ENCODE peak calls at places on chromosomes 6 and 20, in four cellular contexts. One of them, this sample, is unnamed.

GRCh38 chr20:24653306-24653705 is 183.9 kb downstream of the SYNDIG1 start:
- DNase-seq in heart left ventricle: no peak
- DNase-seq in tibial nerve: no peak
- DNase-seq in stomach: no peak
- DNase-seq in this sample: no peak

GRCh38 chr20:10074513-10074912 is 39.7 kb downstream of the ANKEF1 start:
- DNase-seq in heart left ventricle: peak
- DNase-seq in tibial nerve: peak
- DNase-seq in stomach: no peak
- DNase-seq in this sample: peak

GRCh38 chr20:57507477-57507876 is 17.5 kb downstream of the CTCFL start:
- DNase-seq in heart left ventricle: no peak
- DNase-seq in tibial nerve: no peak
- DNase-seq in stomach: no peak
- DNase-seq in this sample: peak

GRCh38 chr20:4006640-4007039 is 8.7 kb downstream of the RNF24 start:
- DNase-seq in heart left ventricle: peak
- DNase-seq in tibial nerve: no peak
- DNase-seq in stomach: peak
- DNase-seq in this sample: peak

GRCh38 chr20:44017905-44018683 is 103.4 kb downstream of the TOX2 start:
- DNase-seq in heart left ventricle: peak
- DNase-seq in tibial nerve: no peak
- DNase-seq in stomach: peak
- DNase-seq in this sample: peak

GRCh38 chr6:121838842-121839241 is 403.4 kb downstream of the GJA1 start:
- DNase-seq in heart left ventricle: peak
- DNase-seq in tibial nerve: no peak
- DNase-seq in stomach: no peak
- DNase-seq in this sample: no peak

GRCh38 chr6:149898966-149899365 is 1.1 kb upstream of the RAET1E start:
- DNase-seq in heart left ventricle: no peak
- DNase-seq in tibial nerve: no peak
- DNase-seq in stomach: no peak
- DNase-seq in this sample: no peak

GRCh38 chr20:44126445-44126844 is 60.5 kb downstream of the JPH2 start:
- DNase-seq in heart left ventricle: no peak
- DNase-seq in tibial nerve: no peak
- DNase-seq in stomach: no peak
- DNase-seq in this sample: no peak

GRCh38 chr20:3560578-3560977 is 89.8 kb downstream of the ATRN start:
- DNase-seq in heart left ventricle: no peak
- DNase-seq in tibial nerve: no peak
- DNase-seq in stomach: no peak
- DNase-seq in this sample: no peak

GRCh38 chr6:19137419-19138035 is 699.6 kb upstream of the ID4 start:
- DNase-seq in heart left ventricle: no peak
- DNase-seq in tibial nerve: no peak
- DNase-seq in stomach: no peak
- DNase-seq in this sample: no peak
- TF ChIP-seq POLR2A in heart left ventricle: no peak
- TF ChIP-seq POLR2A in tibial nerve: no peak
- TF ChIP-seq POLR2A in stomach: no peak
- TF ChIP-seq POLR2A in this sample: no peak

GRCh38 chr6:19772891-19773290 is 64.3 kb upstream of the ID4 start:
- DNase-seq in heart left ventricle: no peak
- DNase-seq in tibial nerve: no peak
- DNase-seq in stomach: no peak
- DNase-seq in this sample: no peak
- TF ChIP-seq CTCF in heart left ventricle: no peak
- TF ChIP-seq CTCF in tibial nerve: no peak
- TF ChIP-seq CTCF in stomach: no peak
- TF ChIP-seq CTCF in this sample: no peak

GRCh38 chr6:130604869-130605401 is 222.3 kb upstream of the SMLR1 start:
- DNase-seq in heart left ventricle: no peak
- DNase-seq in tibial nerve: no peak
- DNase-seq in stomach: no peak
- DNase-seq in this sample: no peak
- H3K27ac ChIP-seq in heart left ventricle: no peak
- H3K27ac ChIP-seq in tibial nerve: no peak
- H3K27ac ChIP-seq in stomach: no peak
- H3K27ac ChIP-seq in this sample: peak

DNA sequence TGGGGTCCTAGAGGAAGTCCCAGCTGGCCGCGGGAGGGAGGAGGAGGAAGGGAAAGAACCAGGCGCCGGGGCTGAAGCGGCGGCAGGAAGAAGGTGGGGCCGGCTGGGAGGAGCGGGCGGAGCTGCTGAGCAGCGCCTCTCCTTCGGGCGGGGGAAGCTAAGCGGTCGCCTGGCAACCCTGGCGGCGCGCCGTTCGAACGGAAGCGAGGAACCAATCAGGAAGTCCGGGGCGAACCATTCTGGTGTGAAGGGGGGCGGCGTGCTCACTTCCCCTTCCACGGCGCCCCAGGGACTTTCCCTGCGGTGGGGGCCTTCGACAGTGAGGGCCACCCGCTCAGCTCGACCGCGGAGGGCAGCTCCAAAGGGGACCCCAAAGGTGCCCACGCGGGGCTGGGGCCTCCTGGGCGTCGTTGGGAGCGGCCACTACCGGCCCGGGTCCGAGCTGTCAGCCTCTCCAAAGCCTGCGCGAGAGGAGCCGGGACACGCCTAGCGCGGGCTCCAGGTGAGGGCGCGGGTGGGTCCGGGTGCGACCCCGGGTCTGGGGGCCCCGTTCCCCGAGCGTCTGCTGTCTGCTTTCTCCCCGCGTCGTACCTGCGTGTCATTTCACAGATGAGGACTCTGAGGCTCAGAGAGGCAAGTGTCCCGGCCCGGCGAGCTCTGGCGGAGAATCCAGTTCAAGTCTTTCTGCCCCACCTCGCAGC is at the start of gene FAM110A:
- DNase-seq in heart left ventricle: peak
- DNase-seq in tibial nerve: peak
- DNase-seq in stomach: peak
- DNase-seq in this sample: peak
- TF ChIP-seq POLR2A in heart left ventricle: no peak
- TF ChIP-seq POLR2A in tibial nerve: no peak
- TF ChIP-seq POLR2A in stomach: no peak
- TF ChIP-seq POLR2A in this sample: peak

GRCh38 chr20:42204261-42204660 is 586.1 kb upstream of the CHD6 start:
- DNase-seq in heart left ventricle: no peak
- DNase-seq in tibial nerve: no peak
- DNase-seq in stomach: no peak
- DNase-seq in this sample: peak
- TF ChIP-seq CTCF in heart left ventricle: no peak
- TF ChIP-seq CTCF in tibial nerve: no peak
- TF ChIP-seq CTCF in stomach: no peak
- TF ChIP-seq CTCF in this sample: no peak

This sample was measured in thyroid gland.